ENCODE peak calls at places on chromosomes 3 and 15, in nine cellular contexts. H is IMR-90, K is neural progenitor cell, G is SK-N-SH, W is GM23248, X is hepatocyte, T is fibroblast of lung, Q is GM23338, A is GM12878. J is an unnamed sample.

GRCh38 chr3:54294214-54294613 is 171.9 kb downstream of the CACNA2D3 start:
- DNase-seq in H (no peak), K (peak; percentile 22), G (no peak), W (no peak), X (no peak), T (no peak), Q (peak; percentile 63), A (no peak), J (peak; percentile 44)

GRCh38 chr3:171616798-171617197 is 156.6 kb upstream of the TNIK start:
- DNase-seq in H (no peak), K (no peak), G (no peak), W (no peak), X (no peak), T (no peak), Q (no peak), A (no peak), J (no peak)

GRCh38 chr15:89999676-90000174 is 1.4 kb upstream of the ZNF710 start:
- DNase-seq in H (peak; percentile 9), K (peak; percentile 85), G (no peak), W (peak; percentile 53), X (peak; percentile 67), T (peak; percentile 40), Q (peak; percentile 90), A (no peak), J (no peak)

GRCh38 chr3:140715035-140715434 is 37.2 kb downstream of the TRIM42 start:
- DNase-seq in H (no peak), K (no peak), G (no peak), W (no peak), X (peak; percentile 46), T (no peak), Q (no peak), A (no peak), J (no peak)

GRCh38 chr3:124584552-124585391 is 145.5 kb upstream of the UMPS start:
- DNase-seq in H (peak; percentile 22), K (peak; percentile 90), G (peak; percentile 91), W (peak; percentile 58), X (peak; percentile 90), T (peak; percentile 30), Q (peak; percentile 84), A (no peak), J (no peak)

GRCh38 chr3:81154611-81155143 is 606.8 kb downstream of the GBE1 start:
- DNase-seq in H (no peak), K (no peak), G (no peak), W (no peak), X (no peak), T (no peak), Q (peak; percentile 19), A (no peak), J (no peak)

GRCh38 chr15:65918936-65919335 is 49.6 kb downstream of the RAB11A start:
- DNase-seq in H (no peak), K (no peak), G (no peak), W (no peak), X (no peak), T (no peak), Q (no peak), A (no peak), J (no peak)

GRCh38 chr15:47963265-47963664 is 157.5 kb upstream of the SLC24A5 start:
- DNase-seq in H (no peak), K (no peak), G (no peak), W (no peak), X (no peak), T (no peak), Q (no peak), A (no peak), J (no peak)

GRCh38 chr15:62610499-62610898 is 432.0 kb upstream of the TPM1 start:
- DNase-seq in H (no peak), K (no peak), G (no peak), W (no peak), X (no peak), T (no peak), Q (no peak), A (no peak), J (no peak)

GRCh38 chr3:184761120-184761841 is 49.4 kb upstream of the MAGEF1 start:
- DNase-seq in H (peak; percentile 85), K (no peak), G (no peak), W (peak; percentile 50), X (no peak), T (peak; percentile 77), Q (no peak), A (no peak), J (peak; percentile 74)

GRCh38 chr15:63389902-63390301 is 8.3 kb upstream of the CA12 start:
- DNase-seq in H (no peak), K (no peak), G (no peak), W (no peak), X (peak; percentile 75), T (no peak), Q (no peak), A (no peak), J (peak; percentile 57)

GRCh38 chr3:194148383-194148782 is 12.4 kb downstream of the HES1 start:
- DNase-seq in H (peak; percentile 34), K (no peak), G (peak; percentile 32), W (no peak), X (no peak), T (no peak), Q (no peak), A (no peak), J (no peak)

GRCh38 chr3:113140876-113141275 is 70.5 kb upstream of the BOC start:
- DNase-seq in H (peak; percentile 10), K (no peak), G (no peak), W (peak; percentile 49), X (no peak), T (no peak), Q (no peak), A (no peak), J (no peak)

GRCh38 chr3:18423401-18424212 is 1.5 kb downstream of the SATB1 start:
- DNase-seq in H (peak; percentile 51), K (peak; percentile 41), G (peak; percentile 43), W (peak; percentile 73), X (peak; percentile 48), T (peak; percentile 66), Q (peak; percentile 72), A (peak; percentile 37), J (peak; percentile 54)

GRCh38 chr3:125166581-125166980 is 46.0 kb downstream of the SLC12A8 start:
- DNase-seq in H (peak; percentile 29), K (no peak), G (no peak), W (peak; percentile 39), X (no peak), T (peak; percentile 62), Q (no peak), A (no peak), J (no peak)

GRCh38 chr3:112734171-112734570 is 93.2 kb upstream of the CCDC80 start:
- DNase-seq in H (peak; percentile 61), K (no peak), G (no peak), W (peak; percentile 60), X (no peak), T (no peak), Q (no peak), A (no peak), J (no peak)

GRCh38 chr3:14767245-14767593 is 51.5 kb upstream of the FGD5 start:
- DNase-seq in H (no peak), K (no peak), G (peak; percentile 9), W (no peak), X (no peak), T (no peak), Q (no peak), A (no peak), J (no peak)

GRCh38 chr3:177294221-177294620 is 96.9 kb upstream of the TBL1XR1 start:
- DNase-seq in H (peak; percentile 69), K (no peak), G (no peak), W (peak; percentile 73), X (peak; percentile 29), T (peak; percentile 46), Q (no peak), A (no peak), J (no peak)

GRCh38 chr3:5298453-5298852 is 110.9 kb downstream of the EDEM1 start:
- DNase-seq in H (no peak), K (no peak), G (no peak), W (no peak), X (no peak), T (no peak), Q (no peak), A (peak; percentile 69), J (peak; percentile 82)
- H2AFZ ChIP-seq in H (no peak overlapping the region), K (no peak overlapping the region), G (peak overlapping the region; percentile 50), W (no peak overlapping the region), X (no peak overlapping the region), T (no peak overlapping the region), Q (no peak overlapping the region), A (no peak overlapping the region), J (no peak overlapping the region)

DNA sequence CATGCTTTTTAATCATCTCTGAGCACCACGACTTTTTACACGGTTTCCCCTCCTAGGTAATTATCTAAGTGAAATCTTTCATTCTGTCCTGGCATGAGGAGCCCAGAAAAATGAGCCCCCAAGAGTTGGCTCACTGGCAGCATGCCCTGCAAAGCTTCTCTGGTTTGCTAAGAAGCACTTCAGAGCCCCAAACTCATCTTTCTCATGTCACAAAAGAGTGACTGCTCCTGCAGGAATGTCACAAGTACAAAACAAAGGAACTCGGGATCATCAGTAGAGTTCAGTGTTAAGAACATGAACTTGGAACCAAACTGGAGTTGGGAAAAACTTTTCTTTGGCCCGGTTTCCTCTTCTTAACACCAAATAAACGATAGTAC is 123.9 kb downstream of the FOXB1 start:
- DNase-seq in H (peak; percentile 6), K (peak; percentile 13), G (no peak), W (peak; percentile 59), X (no peak), T (peak; percentile 22), Q (peak; percentile 64), A (no peak), J (no peak)
- H3K4me3 ChIP-seq in H (peak overlapping the region; percentile 82), K (peak overlapping the region; percentile 22), G (peak overlapping the region; percentile 62), W (peak overlapping the region; percentile 92), X (peak overlapping the region; percentile 23), T (peak overlapping the region; percentile 74), Q (peak overlapping the region; percentile 41), A (peak overlapping the region; percentile 66), J (peak overlapping the region; percentile 68)

DNA sequence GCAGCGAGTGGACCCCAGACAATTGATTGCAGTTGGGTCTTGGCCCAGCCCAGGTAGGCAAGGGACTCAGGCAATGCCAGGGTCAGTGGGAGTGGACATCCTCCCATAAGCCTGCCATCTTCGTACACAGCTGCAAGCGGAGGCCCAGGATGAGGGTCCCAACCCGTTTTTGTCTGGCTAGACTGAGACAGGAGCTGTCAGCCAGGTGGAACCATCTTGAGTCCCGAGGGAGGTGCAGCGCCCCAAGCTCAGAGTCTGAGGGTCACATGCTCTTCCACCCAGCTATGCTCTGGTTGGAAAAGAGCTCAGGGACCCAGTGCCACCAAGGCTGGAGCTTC is 22.6 kb upstream of the IP6K2 start:
- DNase-seq in H (no peak), K (no peak), G (peak; percentile 18), W (no peak), X (no peak), T (no peak), Q (no peak), A (no peak), J (no peak)
- H2AFZ ChIP-seq in H (peak overlapping the region; percentile 90), K (peak overlapping the region; percentile 56), G (peak overlapping the region; percentile 63), W (peak overlapping the region; percentile 70), X (no peak overlapping the region), T (no peak overlapping the region), Q (peak overlapping the region; percentile 99), A (peak overlapping the region; percentile 80), J (peak overlapping the region; percentile 93)

DNA sequence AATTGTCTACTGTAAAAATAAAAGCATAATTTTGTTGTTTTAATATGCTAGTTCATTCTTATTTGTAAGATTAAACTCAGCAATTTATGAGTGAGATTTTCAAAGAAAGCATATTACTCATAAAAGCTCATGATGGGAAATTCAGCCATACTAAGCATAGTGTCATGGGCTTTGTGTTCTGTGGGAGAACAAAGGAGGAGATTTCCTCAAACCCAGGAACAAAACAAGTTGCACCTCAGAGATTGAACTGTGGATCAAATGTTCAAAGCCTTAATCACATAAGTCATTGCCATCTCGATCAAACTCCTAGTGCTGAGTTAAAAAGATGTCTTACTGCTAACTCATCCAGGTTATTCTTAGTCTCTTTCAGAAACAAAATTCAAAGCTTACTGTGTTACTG is 85.6 kb upstream of the PDZRN3 start:
- DNase-seq in H (peak; percentile 12), K (no peak), G (no peak), W (peak; percentile 30), X (no peak), T (no peak), Q (no peak), A (no peak), J (no peak)
- H3K4me3 ChIP-seq in H (no peak overlapping the region), K (no peak overlapping the region), G (no peak overlapping the region), W (no peak overlapping the region), X (no peak overlapping the region), T (no peak overlapping the region), Q (no peak overlapping the region), A (no peak overlapping the region), J (no peak overlapping the region)